ENCODE peak calls at places on chromosomes 6 and 20, in six cellular contexts. One of them, this sample, is unnamed.

GRCh38 chr20:63794614-63795013 is 36.5 kb downstream of the ZBTB46 start:
- DNase-seq in DMS153: no peak
- DNase-seq in nucleus accumbens: no peak
- DNase-seq in CD8-positive, alpha-beta T cell: no peak
- DNase-seq in GM03348: no peak
- DNase-seq in A549: no peak
- DNase-seq in this sample: no peak

GRCh38 chr6:71498643-71499042 is 210.0 kb downstream of the OGFRL1 start:
- DNase-seq in DMS153: no peak
- DNase-seq in nucleus accumbens: no peak
- DNase-seq in GM03348: no peak
- DNase-seq in CD8-positive, alpha-beta T cell: no peak
- DNase-seq in A549: no peak
- DNase-seq in this sample: peak

GRCh38 chr20:1183153-1183552 is 1.6 kb downstream of the TMEM74B start:
- DNase-seq in nucleus accumbens: no peak
- DNase-seq in CD8-positive, alpha-beta T cell: no peak
- DNase-seq in DMS153: no peak
- DNase-seq in GM03348: no peak
- DNase-seq in A549: no peak
- DNase-seq in this sample: no peak

GRCh38 chr6:160510199-160510598 is 153.9 kb downstream of the LPA start:
- DNase-seq in CD8-positive, alpha-beta T cell: no peak
- DNase-seq in A549: no peak
- DNase-seq in nucleus accumbens: no peak
- DNase-seq in GM03348: no peak
- DNase-seq in DMS153: no peak
- DNase-seq in this sample: peak

GRCh38 chr20:33108641-33109040 is 29.2 kb downstream of the BPIFB4 start:
- DNase-seq in CD8-positive, alpha-beta T cell: no peak
- DNase-seq in nucleus accumbens: no peak
- DNase-seq in DMS153: no peak
- DNase-seq in A549: no peak
- DNase-seq in GM03348: no peak
- DNase-seq in this sample: no peak

GRCh38 chr6:168116975-168117899 is 38.2 kb upstream of the FRMD1 start:
- DNase-seq in nucleus accumbens: no peak
- DNase-seq in CD8-positive, alpha-beta T cell: peak
- DNase-seq in GM03348: no peak
- DNase-seq in A549: no peak
- DNase-seq in DMS153: no peak
- DNase-seq in this sample: no peak

GRCh38 chr6:79872986-79873385 is 74.4 kb downstream of the ELOVL4 start:
- DNase-seq in DMS153: no peak
- DNase-seq in GM03348: peak
- DNase-seq in A549: no peak
- DNase-seq in nucleus accumbens: no peak
- DNase-seq in CD8-positive, alpha-beta T cell: no peak
- DNase-seq in this sample: peak

GRCh38 chr6:75824160-75824559 is 75.1 kb downstream of the MYO6 start:
- DNase-seq in GM03348: no peak
- DNase-seq in nucleus accumbens: no peak
- DNase-seq in A549: no peak
- DNase-seq in DMS153: no peak
- DNase-seq in CD8-positive, alpha-beta T cell: no peak
- DNase-seq in this sample: no peak

GRCh38 chr6:87848616-87849015 is 146.6 kb upstream of the AKIRIN2 start:
- DNase-seq in DMS153: no peak
- DNase-seq in A549: no peak
- DNase-seq in GM03348: no peak
- DNase-seq in CD8-positive, alpha-beta T cell: no peak
- DNase-seq in nucleus accumbens: no peak
- DNase-seq in this sample: peak

GRCh38 chr20:20492521-20493334 is 124.8 kb downstream of the INSM1 start:
- DNase-seq in A549: no peak
- DNase-seq in CD8-positive, alpha-beta T cell: no peak
- DNase-seq in nucleus accumbens: peak
- DNase-seq in GM03348: no peak
- DNase-seq in DMS153: peak
- DNase-seq in this sample: no peak

GRCh38 chr6:154289818-154290508 is 66.6 kb downstream of the IPCEF1 start:
- DNase-seq in CD8-positive, alpha-beta T cell: no peak
- DNase-seq in nucleus accumbens: no peak
- DNase-seq in A549: no peak
- DNase-seq in GM03348: no peak
- DNase-seq in DMS153: peak
- DNase-seq in this sample: no peak

GRCh38 chr6:162857321-162857720 is 129.5 kb downstream of the PACRG start:
- DNase-seq in A549: no peak
- DNase-seq in nucleus accumbens: no peak
- DNase-seq in CD8-positive, alpha-beta T cell: no peak
- DNase-seq in GM03348: no peak
- DNase-seq in DMS153: no peak
- DNase-seq in this sample: no peak

GRCh38 chr6:89313006-89313405 is 2.1 kb downstream of the GABRR2 start:
- DNase-seq in GM03348: peak
- DNase-seq in DMS153: no peak
- DNase-seq in nucleus accumbens: no peak
- DNase-seq in CD8-positive, alpha-beta T cell: no peak
- DNase-seq in A549: no peak
- DNase-seq in this sample: peak

GRCh38 chr6:51213806-51214205 is 395.1 kb downstream of the TFAP2B start:
- DNase-seq in GM03348: peak
- DNase-seq in A549: no peak
- DNase-seq in CD8-positive, alpha-beta T cell: no peak
- DNase-seq in nucleus accumbens: no peak
- DNase-seq in DMS153: no peak
- DNase-seq in this sample: no peak

GRCh38 chr6:36676142-36677058 is 2.1 kb upstream of the CDKN1A start:
- DNase-seq in DMS153: peak
- DNase-seq in CD8-positive, alpha-beta T cell: no peak
- DNase-seq in GM03348: no peak
- DNase-seq in A549: no peak
- DNase-seq in nucleus accumbens: no peak
- DNase-seq in this sample: peak

This sample was measured in bronchial epithelial cell.